ENCODE peak calls at places on chromosome 1, in nine cellular contexts. T, R, Z, S, P, E, V, Y and F are unnamed samples.

GRCh38 chr1:12095822-12096263 is 32.7 kb downstream of the TNFRSF8 start:
- DNase-seq in T (no peak), R (no peak), Z (no peak), S (no peak), P (peak; percentile 25), E (no peak), V (no peak), Y (no peak), F (peak; percentile 45)

GRCh38 chr1:78553859-78554258 is 63.1 kb downstream of the PTGFR start:
- DNase-seq in T (no peak), R (no peak), Z (no peak), S (no peak), P (peak; percentile 43), E (no peak), V (no peak), Y (no peak), F (peak; percentile 8)

GRCh38 chr1:203056516-203056915 is 29.3 kb downstream of the MYOG start:
- DNase-seq in T (no peak), R (no peak), Z (no peak), S (no peak), P (no peak), E (no peak), V (no peak), Y (no peak), F (no peak)

GRCh38 chr1:87249803-87250202 is 78.9 kb upstream of the LMO4 start:
- DNase-seq in T (no peak), R (no peak), Z (no peak), S (no peak), P (no peak), E (no peak), V (no peak), Y (no peak), F (no peak)

GRCh38 chr1:202216691-202217090 is 23.1 kb downstream of the LGR6 start:
- DNase-seq in T (no peak), R (peak; percentile 84), Z (no peak), S (no peak), P (no peak), E (no peak), V (no peak), Y (peak; percentile 11), F (no peak)

GRCh38 chr1:110542730-110543129 is 23.8 kb upstream of the KCNA10 start:
- DNase-seq in T (no peak), R (no peak), Z (no peak), S (no peak), P (peak; percentile 61), E (no peak), V (peak; percentile 19), Y (no peak), F (peak; percentile 67)

GRCh38 chr1:206713070-206713469 is 28.4 kb downstream of the MAPKAPK2 start:
- DNase-seq in T (no peak), R (no peak), Z (no peak), S (no peak), P (no peak), E (no peak), V (no peak), Y (no peak), F (no peak)

GRCh38 chr1:3902546-3902945 is 2.5 kb upstream of the C1orf174 start:
- DNase-seq in T (no peak), R (peak; percentile 15), Z (no peak), S (no peak), P (no peak), E (no peak), V (no peak), Y (no peak), F (no peak)

GRCh38 chr1:100440075-100440809 is 87.9 kb downstream of the CDC14A start:
- DNase-seq in T (no peak), R (no peak), Z (peak; percentile 60), S (no peak), P (no peak), E (no peak), V (no peak), Y (peak; percentile 81), F (no peak)

GRCh38 chr1:220696226-220696862 is 6.2 kb downstream of the C1orf115 start:
- DNase-seq in T (no peak), R (no peak), Z (no peak), S (no peak), P (no peak), E (no peak), V (no peak), Y (no peak), F (no peak)

GRCh38 chr1:44565265-44565750 is 109.0 kb downstream of the TMEM53 start:
- DNase-seq in T (no peak), R (no peak), Z (no peak), S (no peak), P (no peak), E (no peak), V (no peak), Y (no peak), F (no peak)

GRCh38 chr1:167210966-167211674 is 9.6 kb upstream of the POU2F1 start:
- DNase-seq in T (no peak), R (no peak), Z (peak; percentile 47), S (no peak), P (no peak), E (no peak), V (no peak), Y (no peak), F (no peak)

GRCh38 chr1:33342041-33342723 is 21.3 kb upstream of the A3GALT2 start:
- DNase-seq in T (peak; percentile 99), R (no peak), Z (peak; percentile 88), S (peak; percentile 31), P (peak; percentile 99), E (peak; percentile 98), V (peak; percentile 98), Y (no peak), F (peak; percentile 72)